ENCODE peak calls at places on chromosomes 3 and 15, in five cellular contexts. One of them, this sample, is unnamed.

GRCh38 chr3:123449986-123450474 is 1.1 kb upstream of the ADCY5 start:
- DNase-seq in uterus: peak
- DNase-seq in GM12878: no peak
- DNase-seq in stomach: no peak
- DNase-seq in GM23338: peak
- DNase-seq in this sample: no peak

GRCh38 chr3:50388021-50388719 is 28.8 kb upstream of the TMEM115 start:
- DNase-seq in uterus: no peak
- DNase-seq in GM12878: no peak
- DNase-seq in stomach: no peak
- DNase-seq in GM23338: peak
- DNase-seq in this sample: no peak

GRCh38 chr3:85821130-85821756 is 862.5 kb downstream of the CADM2 start:
- DNase-seq in uterus: no peak
- DNase-seq in GM12878: no peak
- DNase-seq in stomach: peak
- DNase-seq in GM23338: peak
- DNase-seq in this sample: peak

GRCh38 chr15:51796777-51797474 is 32.5 kb upstream of the TMOD3 start:
- DNase-seq in uterus: no peak
- DNase-seq in GM12878: no peak
- DNase-seq in stomach: no peak
- DNase-seq in GM23338: peak
- DNase-seq in this sample: no peak

GRCh38 chr3:151962891-151963290 is 89.4 kb downstream of the SUCNR1 start:
- DNase-seq in uterus: no peak
- DNase-seq in GM12878: no peak
- DNase-seq in stomach: no peak
- DNase-seq in GM23338: no peak
- DNase-seq in this sample: no peak

GRCh38 chr3:49609815-49610214 is 55.5 kb downstream of the BSN start:
- DNase-seq in uterus: no peak
- DNase-seq in GM12878: no peak
- DNase-seq in stomach: no peak
- DNase-seq in GM23338: no peak
- DNase-seq in this sample: no peak

GRCh38 chr3:139718415-139718814 is 40.6 kb upstream of the NMNAT3 start:
- DNase-seq in uterus: peak
- DNase-seq in GM12878: no peak
- DNase-seq in stomach: no peak
- DNase-seq in GM23338: peak
- DNase-seq in this sample: peak

GRCh38 chr3:87771338-87772059 is 287.3 kb downstream of the CGGBP1 start:
- DNase-seq in uterus: no peak
- DNase-seq in GM12878: peak
- DNase-seq in stomach: no peak
- DNase-seq in GM23338: peak
- DNase-seq in this sample: no peak

GRCh38 chr3:172137287-172138030 is 98.1 kb downstream of the FNDC3B start:
- DNase-seq in uterus: no peak
- DNase-seq in GM12878: no peak
- DNase-seq in stomach: no peak
- DNase-seq in GM23338: no peak
- DNase-seq in this sample: no peak

GRCh38 chr3:197021231-197021630 is 8.4 kb downstream of the MELTF start:
- DNase-seq in uterus: no peak
- DNase-seq in GM12878: no peak
- DNase-seq in stomach: peak
- DNase-seq in GM23338: peak
- DNase-seq in this sample: no peak

GRCh38 chr15:82146990-82147461 is 101.2 kb upstream of the MEX3B start:
- DNase-seq in uterus: no peak
- DNase-seq in GM12878: no peak
- DNase-seq in stomach: no peak
- DNase-seq in GM23338: no peak
- DNase-seq in this sample: peak

GRCh38 chr15:56759450-56759845 is 26.1 kb upstream of the ZNF280D start:
- DNase-seq in uterus: no peak
- DNase-seq in GM12878: no peak
- DNase-seq in stomach: peak
- DNase-seq in GM23338: no peak
- DNase-seq in this sample: peak

GRCh38 chr15:100200287-100200772 is 141.4 kb downstream of the ADAMTS17 start:
- DNase-seq in uterus: no peak
- DNase-seq in GM12878: no peak
- DNase-seq in stomach: no peak
- DNase-seq in GM23338: no peak
- DNase-seq in this sample: no peak

GRCh38 chr3:2097641-2098191 is 950 bp upstream of the CNTN4 start:
- DNase-seq in uterus: no peak
- DNase-seq in GM12878: no peak
- DNase-seq in stomach: no peak
- DNase-seq in GM23338: peak
- DNase-seq in this sample: no peak

GRCh38 chr15:57705746-57706404 is 639 bp upstream of the POLR2M start:
- DNase-seq in uterus: no peak
- DNase-seq in GM12878: no peak
- DNase-seq in stomach: no peak
- DNase-seq in GM23338: no peak
- DNase-seq in this sample: no peak

GRCh38 chr3:62048577-62048976 is 324.8 kb downstream of the FEZF2 start:
- DNase-seq in uterus: no peak
- DNase-seq in GM12878: no peak
- DNase-seq in stomach: no peak
- DNase-seq in GM23338: no peak
- DNase-seq in this sample: no peak

GRCh38 chr3:46141807-46142206 is 66.3 kb downstream of the CCR1 start:
- DNase-seq in uterus: no peak
- DNase-seq in GM12878: no peak
- DNase-seq in stomach: no peak
- DNase-seq in GM23338: no peak
- DNase-seq in this sample: no peak

GRCh38 chr3:98763076-98763475 is at the start of gene ST3GAL6:
- DNase-seq in uterus: peak
- DNase-seq in GM12878: no peak
- DNase-seq in stomach: no peak
- DNase-seq in GM23338: no peak
- DNase-seq in this sample: no peak

GRCh38 chr3:12588039-12588673 is 31.3 kb downstream of the MKRN2 start:
- DNase-seq in uterus: no peak
- DNase-seq in GM12878: no peak
- DNase-seq in stomach: no peak
- DNase-seq in GM23338: no peak
- DNase-seq in this sample: peak

GRCh38 chr15:92140802-92141201 is 252.9 kb upstream of the ST8SIA2 start:
- DNase-seq in uterus: no peak
- DNase-seq in GM12878: no peak
- DNase-seq in stomach: no peak
- DNase-seq in GM23338: no peak
- DNase-seq in this sample: peak

GRCh38 chr3:18443670-18444596 is 18.8 kb upstream of the SATB1 start:
- DNase-seq in uterus: peak
- DNase-seq in GM12878: no peak
- DNase-seq in stomach: peak
- DNase-seq in GM23338: peak
- DNase-seq in this sample: no peak

GRCh38 chr3:11774296-11774877 is 72.3 kb downstream of the TAMM41 start:
- DNase-seq in uterus: no peak
- DNase-seq in GM12878: no peak
- DNase-seq in stomach: peak
- DNase-seq in GM23338: peak
- DNase-seq in this sample: peak

GRCh38 chr3:194984624-194985023 is 286.3 kb downstream of the XXYLT1 start:
- DNase-seq in uterus: no peak
- DNase-seq in GM12878: no peak
- DNase-seq in stomach: no peak
- DNase-seq in GM23338: no peak
- DNase-seq in this sample: no peak

GRCh38 chr3:194986208-194987043 is 284.5 kb downstream of the XXYLT1 start:
- DNase-seq in uterus: no peak
- DNase-seq in GM12878: no peak
- DNase-seq in stomach: peak
- DNase-seq in GM23338: no peak
- DNase-seq in this sample: peak

GRCh38 chr3:194983620-194984019 is 287.3 kb downstream of the XXYLT1 start:
- DNase-seq in uterus: no peak
- DNase-seq in GM12878: no peak
- DNase-seq in stomach: no peak
- DNase-seq in GM23338: no peak
- DNase-seq in this sample: no peak

GRCh38 chr3:194984026-194984425 is 286.9 kb downstream of the XXYLT1 start:
- DNase-seq in uterus: no peak
- DNase-seq in GM12878: no peak
- DNase-seq in stomach: no peak
- DNase-seq in GM23338: no peak
- DNase-seq in this sample: no peak

GRCh38 chr3:194985031-194985578 is 285.9 kb downstream of the XXYLT1 start:
- DNase-seq in uterus: peak
- DNase-seq in GM12878: no peak
- DNase-seq in stomach: peak
- DNase-seq in GM23338: peak
- DNase-seq in this sample: no peak
- TF ChIP-seq CTCF in uterus: peak
- TF ChIP-seq CTCF in GM12878: no peak
- TF ChIP-seq CTCF in stomach: peak
- TF ChIP-seq CTCF in GM23338: peak
- TF ChIP-seq CTCF in this sample: no peak

DNA sequence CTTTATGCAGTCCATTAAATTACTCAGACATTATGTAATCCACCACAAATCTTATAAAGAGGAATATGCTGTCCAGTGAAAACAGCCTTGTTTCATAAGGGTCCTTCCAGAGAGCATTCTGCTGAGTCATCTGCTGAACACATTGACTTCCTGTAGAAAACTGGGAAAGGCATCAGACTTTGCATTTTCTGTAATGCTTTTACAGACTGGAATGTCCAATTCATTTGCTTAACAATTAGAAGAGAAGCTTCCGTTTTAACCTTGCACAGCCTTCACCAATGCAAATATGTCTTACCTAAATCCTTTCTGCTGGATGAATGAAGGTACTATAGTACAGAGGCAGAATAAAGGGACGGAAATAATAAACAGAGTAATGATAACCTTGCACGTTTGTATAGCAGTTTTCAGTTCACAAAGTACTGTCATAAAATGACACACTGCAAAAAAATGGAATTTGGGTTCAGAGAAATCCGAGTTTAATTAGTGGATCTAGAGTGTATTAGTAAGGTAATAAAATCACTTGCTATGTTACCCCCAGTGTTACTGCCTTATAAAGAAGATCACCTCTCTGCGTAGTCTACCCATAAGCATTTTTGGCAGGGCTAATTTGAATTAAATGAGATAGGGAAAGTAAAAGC is 301.5 kb downstream of the PYDC2 start:
- DNase-seq in uterus: no peak
- DNase-seq in GM12878: no peak
- DNase-seq in stomach: no peak
- DNase-seq in GM23338: peak
- DNase-seq in this sample: peak
- H3K27ac ChIP-seq in uterus: no peak
- H3K27ac ChIP-seq in GM12878: no peak
- H3K27ac ChIP-seq in stomach: no peak
- H3K27ac ChIP-seq in GM23338: no peak
- H3K27ac ChIP-seq in this sample: no peak

GRCh38 chr3:135516143-135516542 is 449.4 kb upstream of the PPP2R3A start:
- DNase-seq in uterus: no peak
- DNase-seq in GM12878: no peak
- DNase-seq in stomach: no peak
- DNase-seq in GM23338: peak
- DNase-seq in this sample: no peak
- TF ChIP-seq CTCF in uterus: no peak
- TF ChIP-seq CTCF in GM12878: no peak
- TF ChIP-seq CTCF in stomach: no peak
- TF ChIP-seq CTCF in GM23338: peak
- TF ChIP-seq CTCF in this sample: no peak

GRCh38 chr15:30042556-30042955 is 40.2 kb upstream of the GOLGA8J start:
- DNase-seq in uterus: no peak
- DNase-seq in GM12878: no peak
- DNase-seq in stomach: no peak
- DNase-seq in GM23338: no peak
- DNase-seq in this sample: no peak
- H3K27ac ChIP-seq in uterus: no peak
- H3K27ac ChIP-seq in GM12878: no peak
- H3K27ac ChIP-seq in stomach: no peak
- H3K27ac ChIP-seq in GM23338: no peak
- H3K27ac ChIP-seq in this sample: no peak

GRCh38 chr3:128328546-128329458 is 137.9 kb downstream of the DNAJB8 start:
- DNase-seq in uterus: no peak
- DNase-seq in GM12878: no peak
- DNase-seq in stomach: peak
- DNase-seq in GM23338: no peak
- DNase-seq in this sample: no peak

GRCh38 chr3:128323206-128324081 is 143.2 kb downstream of the DNAJB8 start:
- DNase-seq in uterus: no peak
- DNase-seq in GM12878: no peak
- DNase-seq in stomach: peak
- DNase-seq in GM23338: no peak
- DNase-seq in this sample: no peak

GRCh38 chr3:128324911-128325592 is 141.6 kb downstream of the DNAJB8 start:
- DNase-seq in uterus: no peak
- DNase-seq in GM12878: no peak
- DNase-seq in stomach: peak
- DNase-seq in GM23338: no peak
- DNase-seq in this sample: no peak

GRCh38 chr3:128327606-128328031 is 139.1 kb downstream of the DNAJB8 start:
- DNase-seq in uterus: no peak
- DNase-seq in GM12878: no peak
- DNase-seq in stomach: peak
- DNase-seq in GM23338: no peak
- DNase-seq in this sample: no peak

GRCh38 chr3:128326051-128326823 is 140.5 kb downstream of the DNAJB8 start:
- DNase-seq in uterus: no peak
- DNase-seq in GM12878: no peak
- DNase-seq in stomach: peak
- DNase-seq in GM23338: no peak
- DNase-seq in this sample: no peak
- TF ChIP-seq CTCF in uterus: no peak
- TF ChIP-seq CTCF in GM12878: no peak
- TF ChIP-seq CTCF in stomach: no peak
- TF ChIP-seq CTCF in GM23338: no peak
- TF ChIP-seq CTCF in this sample: no peak

GRCh38 chr3:33613041-33613440 is 105.0 kb downstream of the CLASP2 start:
- DNase-seq in uterus: no peak
- DNase-seq in GM12878: no peak
- DNase-seq in stomach: no peak
- DNase-seq in GM23338: no peak
- DNase-seq in this sample: no peak

GRCh38 chr3:33612641-33613040 is 105.4 kb downstream of the CLASP2 start:
- DNase-seq in uterus: no peak
- DNase-seq in GM12878: no peak
- DNase-seq in stomach: no peak
- DNase-seq in GM23338: no peak
- DNase-seq in this sample: no peak
- H3K27ac ChIP-seq in uterus: no peak
- H3K27ac ChIP-seq in GM12878: no peak
- H3K27ac ChIP-seq in stomach: no peak
- H3K27ac ChIP-seq in GM23338: no peak
- H3K27ac ChIP-seq in this sample: no peak

GRCh38 chr3:37700849-37701248 is 160.8 kb upstream of the CTDSPL start:
- DNase-seq in uterus: no peak
- DNase-seq in GM12878: no peak
- DNase-seq in stomach: no peak
- DNase-seq in GM23338: no peak
- DNase-seq in this sample: no peak
- TF ChIP-seq CTCF in uterus: no peak
- TF ChIP-seq CTCF in GM12878: no peak
- TF ChIP-seq CTCF in stomach: peak
- TF ChIP-seq CTCF in GM23338: no peak
- TF ChIP-seq CTCF in this sample: no peak

GRCh38 chr15:66777054-66777453 is 75.0 kb downstream of the SMAD6 start:
- DNase-seq in uterus: no peak
- DNase-seq in GM12878: no peak
- DNase-seq in stomach: no peak
- DNase-seq in GM23338: no peak
- DNase-seq in this sample: no peak
- H3K27ac ChIP-seq in uterus: no peak
- H3K27ac ChIP-seq in GM12878: no peak
- H3K27ac ChIP-seq in stomach: no peak
- H3K27ac ChIP-seq in GM23338: no peak
- H3K27ac ChIP-seq in this sample: no peak

This sample was measured in RWPE1.